ENCODE peak calls at places on chromosomes 3 and 15, in five cellular contexts. One of them, this sample, is unnamed.

GRCh38 chr3:115648559-115648958 is 25.2 kb downstream of the GAP43 start:
- DNase-seq in lung: no peak
- DNase-seq in NT2/D1: no peak
- DNase-seq in left lung: no peak
- DNase-seq in WERI-Rb-1: no peak
- DNase-seq in this sample: no peak

GRCh38 chr3:117756580-117756979 is 1047.0 kb downstream of the TUSC7 start:
- DNase-seq in lung: no peak
- DNase-seq in NT2/D1: no peak
- DNase-seq in left lung: no peak
- DNase-seq in WERI-Rb-1: peak
- DNase-seq in this sample: no peak

GRCh38 chr3:115072265-115073008 is 74.7 kb downstream of the ZBTB20 start:
- DNase-seq in lung: no peak
- DNase-seq in NT2/D1: no peak
- DNase-seq in left lung: no peak
- DNase-seq in WERI-Rb-1: no peak
- DNase-seq in this sample: no peak

GRCh38 chr3:102174312-102174712 is 260.5 kb upstream of the ZPLD1 start:
- DNase-seq in lung: no peak
- DNase-seq in NT2/D1: no peak
- DNase-seq in left lung: no peak
- DNase-seq in WERI-Rb-1: no peak
- DNase-seq in this sample: no peak

GRCh38 chr3:127823590-127823857 is 1.2 kb upstream of the MGLL start:
- DNase-seq in lung: no peak
- DNase-seq in NT2/D1: no peak
- DNase-seq in left lung: no peak
- DNase-seq in WERI-Rb-1: no peak
- DNase-seq in this sample: no peak

GRCh38 chr3:165192610-165193192 is 3.5 kb downstream of the SLITRK3 start:
- DNase-seq in lung: no peak
- DNase-seq in NT2/D1: peak
- DNase-seq in left lung: no peak
- DNase-seq in WERI-Rb-1: no peak
- DNase-seq in this sample: peak

GRCh38 chr3:149449799-149450198 is 24.7 kb upstream of the TM4SF4 start:
- DNase-seq in lung: no peak
- DNase-seq in NT2/D1: peak
- DNase-seq in left lung: no peak
- DNase-seq in WERI-Rb-1: no peak
- DNase-seq in this sample: no peak

GRCh38 chr3:144085964-144086363 is 114.3 kb downstream of the DIPK2A start:
- DNase-seq in lung: no peak
- DNase-seq in NT2/D1: no peak
- DNase-seq in left lung: no peak
- DNase-seq in WERI-Rb-1: no peak
- DNase-seq in this sample: no peak

GRCh38 chr3:9887478-9887877 is 2.9 kb upstream of the JAGN1 start:
- DNase-seq in lung: no peak
- DNase-seq in NT2/D1: no peak
- DNase-seq in left lung: no peak
- DNase-seq in WERI-Rb-1: no peak
- DNase-seq in this sample: no peak

GRCh38 chr15:90231028-90232017 is 2.4 kb downstream of the CIB1 start:
- DNase-seq in lung: peak
- DNase-seq in NT2/D1: no peak
- DNase-seq in left lung: peak
- DNase-seq in WERI-Rb-1: no peak
- DNase-seq in this sample: peak

GRCh38 chr15:41935566-41936020 is 36.8 kb downstream of the EHD4 start:
- DNase-seq in lung: no peak
- DNase-seq in NT2/D1: no peak
- DNase-seq in left lung: no peak
- DNase-seq in WERI-Rb-1: no peak
- DNase-seq in this sample: no peak

GRCh38 chr15:31326729-31327673 is at the start of gene KLF13:
- DNase-seq in lung: peak
- DNase-seq in NT2/D1: no peak
- DNase-seq in left lung: no peak
- DNase-seq in WERI-Rb-1: peak
- DNase-seq in this sample: peak

GRCh38 chr3:159881828-159882309 is 106.8 kb upstream of the IL12A start:
- DNase-seq in lung: no peak
- DNase-seq in NT2/D1: peak
- DNase-seq in left lung: no peak
- DNase-seq in WERI-Rb-1: peak
- DNase-seq in this sample: peak

GRCh38 chr3:125512135-125512920 is 7.7 kb downstream of the SNX4 start:
- DNase-seq in lung: no peak
- DNase-seq in NT2/D1: no peak
- DNase-seq in left lung: no peak
- DNase-seq in WERI-Rb-1: no peak
- DNase-seq in this sample: no peak

GRCh38 chr3:48716508-48716981 is 476 bp downstream of the IP6K2 start:
- DNase-seq in lung: no peak
- DNase-seq in NT2/D1: no peak
- DNase-seq in left lung: peak
- DNase-seq in WERI-Rb-1: no peak
- DNase-seq in this sample: peak

GRCh38 chr3:14145236-14145635 is 20.4 kb downstream of the TMEM43 start:
- DNase-seq in lung: no peak
- DNase-seq in NT2/D1: no peak
- DNase-seq in left lung: peak
- DNase-seq in WERI-Rb-1: no peak
- DNase-seq in this sample: no peak
- H3K4me3 ChIP-seq in lung: no peak
- H3K4me3 ChIP-seq in NT2/D1: no peak
- H3K4me3 ChIP-seq in left lung: peak
- H3K4me3 ChIP-seq in WERI-Rb-1: no peak
- H3K4me3 ChIP-seq in this sample: no peak

GRCh38 chr15:100175406-100176114 is 166.2 kb downstream of the ADAMTS17 start:
- DNase-seq in lung: no peak
- DNase-seq in NT2/D1: no peak
- DNase-seq in left lung: no peak
- DNase-seq in WERI-Rb-1: no peak
- DNase-seq in this sample: no peak
- H3K4me3 ChIP-seq in lung: no peak
- H3K4me3 ChIP-seq in NT2/D1: no peak
- H3K4me3 ChIP-seq in left lung: no peak
- H3K4me3 ChIP-seq in WERI-Rb-1: no peak
- H3K4me3 ChIP-seq in this sample: no peak

GRCh38 chr15:45306105-45306504 is 54.1 kb downstream of the SLC28A2 start:
- DNase-seq in lung: no peak
- DNase-seq in NT2/D1: no peak
- DNase-seq in left lung: no peak
- DNase-seq in WERI-Rb-1: no peak
- DNase-seq in this sample: no peak

DNA sequence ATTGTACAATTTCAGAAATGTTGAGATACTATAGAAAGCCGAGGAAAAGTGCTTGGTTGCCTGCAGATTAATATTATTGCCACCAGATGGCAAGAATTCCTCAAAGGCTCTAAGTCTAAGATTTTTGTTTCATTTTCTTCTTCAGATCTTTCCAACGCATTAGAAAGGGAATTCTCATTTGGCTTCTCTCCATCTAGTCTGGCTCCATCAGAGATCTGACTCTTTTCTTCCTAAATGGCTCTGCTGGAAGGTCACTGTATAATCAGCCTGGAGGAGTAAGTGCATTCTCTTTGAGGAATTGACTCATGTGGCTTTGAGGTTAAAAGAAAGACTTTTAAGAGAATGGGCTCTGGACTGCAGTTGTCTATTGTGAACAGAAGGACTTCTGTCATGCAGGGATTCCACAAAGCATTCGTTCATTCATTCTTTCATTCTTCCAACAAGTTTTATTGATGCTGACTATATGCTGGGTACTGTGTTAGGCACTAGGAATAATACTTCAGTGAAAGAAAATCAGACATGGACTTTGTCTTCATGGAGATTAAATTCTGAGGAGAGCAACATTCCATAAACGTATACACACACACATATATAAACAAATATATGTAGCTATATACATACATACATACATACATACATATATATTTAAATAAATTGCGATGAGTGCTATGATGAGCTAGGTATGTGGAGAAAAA is 55.3 kb downstream of the SLC28A2 start:
- DNase-seq in lung: no peak
- DNase-seq in NT2/D1: no peak
- DNase-seq in left lung: no peak
- DNase-seq in WERI-Rb-1: no peak
- DNase-seq in this sample: no peak
- H3K4me3 ChIP-seq in lung: no peak
- H3K4me3 ChIP-seq in NT2/D1: no peak
- H3K4me3 ChIP-seq in left lung: no peak
- H3K4me3 ChIP-seq in WERI-Rb-1: no peak
- H3K4me3 ChIP-seq in this sample: no peak

GRCh38 chr3:56677286-56677685 is 5.8 kb downstream of the TASOR start:
- DNase-seq in lung: no peak
- DNase-seq in NT2/D1: no peak
- DNase-seq in left lung: no peak
- DNase-seq in WERI-Rb-1: no peak
- DNase-seq in this sample: no peak

GRCh38 chr3:56682458-56683121 is 475 bp downstream of the TASOR start:
- DNase-seq in lung: peak
- DNase-seq in NT2/D1: no peak
- DNase-seq in left lung: peak
- DNase-seq in WERI-Rb-1: peak
- DNase-seq in this sample: no peak

GRCh38 chr3:56681963-56682457 is 1.1 kb downstream of the TASOR start:
- DNase-seq in lung: no peak
- DNase-seq in NT2/D1: no peak
- DNase-seq in left lung: no peak
- DNase-seq in WERI-Rb-1: no peak
- DNase-seq in this sample: peak

GRCh38 chr3:56683122-56683817 is at the start of gene TASOR:
- DNase-seq in lung: peak
- DNase-seq in NT2/D1: peak
- DNase-seq in left lung: peak
- DNase-seq in WERI-Rb-1: peak
- DNase-seq in this sample: peak

DNA sequence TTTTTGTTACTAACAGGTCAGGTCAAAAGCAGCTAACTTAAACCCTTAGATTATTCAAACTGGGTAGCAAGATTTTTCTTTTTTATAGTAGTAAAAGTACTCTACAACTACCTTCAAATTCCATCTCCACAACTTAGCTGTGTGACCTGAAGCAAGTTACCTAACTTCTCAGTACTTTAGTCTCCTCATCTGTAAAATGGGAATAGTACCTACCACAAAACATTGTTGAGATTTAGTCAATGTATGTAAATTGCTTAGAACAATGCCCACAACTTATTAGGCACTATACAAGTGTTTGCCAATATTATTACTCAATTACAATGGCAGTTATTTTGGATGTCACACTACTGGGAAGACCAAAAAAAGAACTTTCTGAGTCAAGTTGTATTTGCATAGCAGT is 3.0 kb downstream of the TASOR start:
- DNase-seq in lung: no peak
- DNase-seq in NT2/D1: no peak
- DNase-seq in left lung: no peak
- DNase-seq in WERI-Rb-1: no peak
- DNase-seq in this sample: no peak
- H3K4me3 ChIP-seq in lung: no peak
- H3K4me3 ChIP-seq in NT2/D1: no peak
- H3K4me3 ChIP-seq in left lung: no peak
- H3K4me3 ChIP-seq in WERI-Rb-1: no peak
- H3K4me3 ChIP-seq in this sample: no peak

GRCh38 chr15:69994429-69995201 is 103.1 kb downstream of the TLE3 start:
- DNase-seq in lung: no peak
- DNase-seq in NT2/D1: no peak
- DNase-seq in left lung: no peak
- DNase-seq in WERI-Rb-1: no peak
- DNase-seq in this sample: no peak

GRCh38 chr15:69997701-69998273 is 99.9 kb downstream of the TLE3 start:
- DNase-seq in lung: peak
- DNase-seq in NT2/D1: no peak
- DNase-seq in left lung: peak
- DNase-seq in WERI-Rb-1: no peak
- DNase-seq in this sample: no peak

GRCh38 chr15:69996842-69997478 is 100.8 kb downstream of the TLE3 start:
- DNase-seq in lung: no peak
- DNase-seq in NT2/D1: no peak
- DNase-seq in left lung: no peak
- DNase-seq in WERI-Rb-1: peak
- DNase-seq in this sample: no peak

GRCh38 chr15:69998541-69999391 is 99.0 kb downstream of the TLE3 start:
- DNase-seq in lung: no peak
- DNase-seq in NT2/D1: no peak
- DNase-seq in left lung: no peak
- DNase-seq in WERI-Rb-1: no peak
- DNase-seq in this sample: no peak

GRCh38 chr15:69996321-69996720 is 101.4 kb downstream of the TLE3 start:
- DNase-seq in lung: no peak
- DNase-seq in NT2/D1: no peak
- DNase-seq in left lung: no peak
- DNase-seq in WERI-Rb-1: peak
- DNase-seq in this sample: no peak
- H3K4me3 ChIP-seq in lung: no peak
- H3K4me3 ChIP-seq in NT2/D1: no peak
- H3K4me3 ChIP-seq in left lung: no peak
- H3K4me3 ChIP-seq in WERI-Rb-1: no peak
- H3K4me3 ChIP-seq in this sample: no peak